ENCODE peak calls at places on chromosome 1, in five cellular contexts. B is NCI-H1092, U is GOT3, H is anterior cingulate cortex, O is foreskin fibroblast. E is an unnamed sample.

GRCh38 chr1:9084883-9085282 is 15.4 kb upstream of the SLC2A5 start:
- DNase-seq in B (no peak), U (no peak), H (no peak), O (peak; percentile 23), E (peak; percentile 83)

GRCh38 chr1:54569339-54569738 is 21.3 kb downstream of the ACOT11 start:
- DNase-seq in B (no peak), U (no peak), H (no peak), O (peak; percentile 53), E (no peak)

GRCh38 chr1:44141531-44141930 is at the start of gene KLF18:
- DNase-seq in B (no peak), U (no peak), H (no peak), O (no peak), E (no peak)

GRCh38 chr1:35568975-35569395 is 4.1 kb upstream of the TFAP2E start:
- DNase-seq in B (peak; percentile 66), U (no peak), H (peak; percentile 30), O (peak; percentile 87), E (no peak)

GRCh38 chr1:36845802-36846201 is 188.5 kb downstream of the GRIK3 start:
- DNase-seq in B (no peak), U (no peak), H (no peak), O (no peak), E (no peak)

GRCh38 chr1:41576206-41576605 is 91.7 kb upstream of the EDN2 start:
- DNase-seq in B (no peak), U (no peak), H (no peak), O (no peak), E (no peak)

GRCh38 chr1:112906155-112906698 is 49.8 kb downstream of the SLC16A1 start:
- DNase-seq in B (no peak), U (no peak), H (no peak), O (no peak), E (no peak)

GRCh38 chr1:153360592-153360991 is 2.9 kb downstream of the S100A9 start:
- DNase-seq in B (no peak), U (no peak), H (no peak), O (no peak), E (no peak)

GRCh38 chr1:237227507-237227906 is 185.5 kb downstream of the RYR2 start:
- DNase-seq in B (no peak), U (no peak), H (no peak), O (no peak), E (no peak)

GRCh38 chr1:193069748-193070394 is 10.5 kb downstream of the RO60 start:
- DNase-seq in B (no peak), U (no peak), H (no peak), O (peak; percentile 13), E (no peak)

GRCh38 chr1:12627308-12627707 is 9.3 kb upstream of the DHRS3 start:
- DNase-seq in B (no peak), U (no peak), H (no peak), O (no peak), E (no peak)

GRCh38 chr1:160806109-160806665 is 10.2 kb downstream of the LY9 start:
- DNase-seq in B (no peak), U (no peak), H (no peak), O (no peak), E (no peak)